ENCODE peak calls at places on chromosomes 3 and 15, in five cellular contexts. P, H, B, W and Y are unnamed samples.

GRCh38 chr15:73941044-73941443 is 14.8 kb downstream of the LOXL1 start:
- DNase-seq in P (no peak), H (peak), B (peak), W (peak), Y (no peak)

GRCh38 chr3:171251842-171252241 is 208.4 kb downstream of the TNIK start:
- DNase-seq in P (no peak), H (no peak), B (no peak), W (no peak), Y (no peak)

GRCh38 chr3:109316162-109316730 is at the start of gene DPPA2:
- DNase-seq in P (no peak), H (no peak), B (no peak), W (no peak), Y (no peak)

GRCh38 chr3:62367735-62368704 is 5.3 kb downstream of the FEZF2 start:
- DNase-seq in P (no peak), H (no peak), B (no peak), W (no peak), Y (no peak)

GRCh38 chr3:113212155-113212844 is 943 bp downstream of the BOC start:
- DNase-seq in P (no peak), H (peak), B (no peak), W (peak), Y (no peak)

GRCh38 chr3:185150561-185150960 is 2.3 kb downstream of the C3orf70 start:
- DNase-seq in P (no peak), H (no peak), B (no peak), W (no peak), Y (no peak)

GRCh38 chr15:36951747-36952247 is 148.6 kb downstream of the MEIS2 start:
- DNase-seq in P (no peak), H (peak), B (peak), W (peak), Y (no peak)

GRCh38 chr15:33048255-33048654 is 146.3 kb downstream of the FMN1 start:
- DNase-seq in P (no peak), H (no peak), B (no peak), W (no peak), Y (peak)

GRCh38 chr3:154142608-154143007 is 21.4 kb downstream of the ARHGEF26 start:
- DNase-seq in P (no peak), H (no peak), B (peak), W (no peak), Y (no peak)

GRCh38 chr15:90228960-90229359 is 4.8 kb downstream of the CIB1 start:
- DNase-seq in P (no peak), H (no peak), B (no peak), W (no peak), Y (no peak)

GRCh38 chr3:111210866-111211564 is 139.4 kb downstream of the NECTIN3 start:
- DNase-seq in P (no peak), H (peak), B (peak), W (peak), Y (no peak)

GRCh38 chr3:31977736-31978135 is 3.3 kb downstream of the OSBPL10 start:
- DNase-seq in P (no peak), H (no peak), B (no peak), W (no peak), Y (no peak)

GRCh38 chr3:100033814-100034490 is 80.3 kb downstream of the FILIP1L start:
- DNase-seq in P (no peak), H (peak), B (peak), W (peak), Y (no peak)

GRCh38 chr3:53816430-53816829 is 29.8 kb downstream of the CHDH start:
- DNase-seq in P (no peak), H (no peak), B (peak), W (peak), Y (no peak)

GRCh38 chr3:164332856-164333802 is 745.2 kb downstream of the SI start:
- DNase-seq in P (no peak), H (peak), B (peak), W (peak), Y (no peak)

GRCh38 chr3:53044371-53045106 is 1.3 kb downstream of the SFMBT1 start:
- DNase-seq in P (peak), H (peak), B (peak), W (peak), Y (peak)

GRCh38 chr15:42387603-42388002 is 28.3 kb downstream of the CAPN3 start:
- DNase-seq in P (no peak), H (no peak), B (peak), W (peak), Y (no peak)

GRCh38 chr3:84108442-84108971 is 850.3 kb upstream of the CADM2 start:
- DNase-seq in P (no peak), H (peak), B (peak), W (peak), Y (no peak)

GRCh38 chr15:52143862-52144261 is 31.3 kb upstream of the BCL2L10 start:
- DNase-seq in P (no peak), H (peak), B (peak), W (peak), Y (no peak)

GRCh38 chr3:186277268-186277909 is 84.6 kb downstream of the DGKG start:
- DNase-seq in P (no peak), H (peak), B (peak), W (peak), Y (no peak)

GRCh38 chr3:97579365-97579764 is 185.2 kb upstream of the ARL6 start:
- DNase-seq in P (no peak), H (peak), B (no peak), W (peak), Y (no peak)

GRCh38 chr3:172614340-172615274 is 91.4 kb upstream of the TNFSF10 start:
- DNase-seq in P (no peak), H (no peak), B (no peak), W (no peak), Y (no peak)

GRCh38 chr15:58568157-58568571 is 136.4 kb downstream of the LIPC start:
- DNase-seq in P (peak), H (no peak), B (no peak), W (no peak), Y (no peak)

GRCh38 chr3:16897254-16897926 is 12.6 kb downstream of the PLCL2 start:
- DNase-seq in P (peak), H (no peak), B (no peak), W (no peak), Y (peak)
- H3K4me3 ChIP-seq in P (peak), H (no peak), B (no peak), W (no peak), Y (no peak)

GRCh38 chr3:12194669-12195161 is 36.0 kb upstream of the TIMP4 start:
- DNase-seq in P (peak), H (no peak), B (no peak), W (peak), Y (peak)
- H3K4me3 ChIP-seq in P (no peak), H (no peak), B (no peak), W (no peak), Y (no peak)

GRCh38 chr15:61524091-61524490 is 295.0 kb upstream of the RORA start:
- DNase-seq in P (no peak), H (no peak), B (no peak), W (no peak), Y (no peak)
- H3K4me3 ChIP-seq in P (no peak), H (no peak), B (no peak), W (no peak), Y (no peak)

DNA sequence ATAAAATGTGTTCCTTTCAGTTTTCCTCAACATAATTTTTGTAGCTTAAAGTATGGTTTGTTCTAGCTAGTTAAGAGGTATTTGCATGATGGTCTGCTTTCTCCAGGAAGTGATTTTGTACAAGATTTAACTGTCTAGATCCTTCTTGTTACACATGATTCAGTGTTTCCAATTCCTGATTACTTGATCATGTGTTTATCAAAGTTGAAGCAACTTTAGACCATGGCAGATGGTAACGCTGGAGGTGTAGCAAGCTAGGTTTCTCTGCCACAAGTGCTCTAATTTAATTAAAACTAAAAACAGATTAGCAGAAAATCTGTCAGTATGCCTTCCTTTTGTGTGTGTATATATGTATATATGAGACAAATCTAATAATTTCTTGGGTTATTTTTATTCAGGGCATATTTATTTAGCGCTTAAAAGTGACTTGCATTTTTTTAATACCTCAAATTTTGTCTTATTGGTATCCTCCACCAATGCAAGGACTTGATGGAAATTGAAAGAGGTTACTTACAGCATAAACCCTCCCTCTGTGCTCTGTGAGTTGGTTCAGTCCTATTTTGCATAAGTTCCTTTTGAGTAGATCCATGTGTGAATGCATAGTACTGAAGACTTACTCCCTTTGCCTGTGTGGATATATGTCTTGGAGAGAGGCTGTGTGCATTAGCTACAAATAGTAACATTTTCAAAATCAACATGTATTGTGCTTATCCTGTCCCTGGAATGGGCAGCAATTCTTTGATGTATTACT is 157.3 kb upstream of the CGNL1 start:
- DNase-seq in P (no peak), H (peak), B (peak), W (peak), Y (peak)
- H3K4me3 ChIP-seq in P (no peak), H (peak), B (peak), W (peak), Y (no peak)

DNA sequence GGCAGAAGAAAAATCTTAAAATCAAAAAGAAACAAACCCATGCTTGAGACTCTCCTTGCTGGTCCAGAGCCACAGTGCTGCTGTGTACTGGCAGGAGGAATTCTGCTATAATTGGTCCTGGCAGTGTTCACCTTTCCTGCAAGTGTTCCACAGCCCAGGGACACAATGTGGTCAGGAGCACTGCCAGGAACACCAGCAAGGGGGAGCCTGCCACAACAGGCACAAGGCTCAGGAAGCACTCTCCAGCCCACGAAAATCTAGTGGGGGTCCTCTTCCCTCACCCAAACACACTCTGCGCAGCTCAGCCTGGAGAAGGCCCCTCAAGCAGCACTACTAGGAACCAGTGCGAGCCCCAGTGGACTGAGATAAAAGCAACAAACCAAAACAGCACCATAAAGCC is 92.9 kb downstream of the UBE3A start:
- DNase-seq in P (no peak), H (peak), B (peak), W (peak), Y (no peak)
- H3K4me3 ChIP-seq in P (no peak), H (no peak), B (no peak), W (no peak), Y (no peak)